ENCODE peak calls at places on chromosomes 16 and 17, in ten cellular contexts. One of them, this sample, is unnamed.

GRCh38 chr17:41654134-41654907 is 29.9 kb upstream of the KRT17 start:
- DNase-seq in adrenal gland: no peak
- DNase-seq in esophagus squamous epithelium: no peak
- DNase-seq in pancreas: no peak
- DNase-seq in left ventricle myocardium inferior: no peak
- DNase-seq in Panc1: no peak
- DNase-seq in left lung: peak; percentile 94
- DNase-seq in uterus: no peak
- DNase-seq in Peyer's patch: peak; percentile 98
- DNase-seq in astrocyte: no peak
- DNase-seq in this sample: peak; percentile 94

GRCh38 chr16:53973021-53973420 is 269.1 kb downstream of the FTO start:
- DNase-seq in astrocyte: no peak
- DNase-seq in adrenal gland: no peak
- DNase-seq in Peyer's patch: no peak
- DNase-seq in uterus: no peak
- DNase-seq in left ventricle myocardium inferior: peak; percentile 21
- DNase-seq in pancreas: no peak
- DNase-seq in Panc1: no peak
- DNase-seq in left lung: no peak
- DNase-seq in esophagus squamous epithelium: no peak
- DNase-seq in this sample: no peak

GRCh38 chr17:34486781-34487180 is 92.6 kb upstream of the TMEM132E start:
- DNase-seq in left ventricle myocardium inferior: no peak
- DNase-seq in uterus: no peak
- DNase-seq in pancreas: no peak
- DNase-seq in esophagus squamous epithelium: no peak
- DNase-seq in astrocyte: no peak
- DNase-seq in left lung: no peak
- DNase-seq in adrenal gland: no peak
- DNase-seq in Panc1: no peak
- DNase-seq in Peyer's patch: no peak
- DNase-seq in this sample: no peak

GRCh38 chr17:73476890-73477350 is 165.1 kb upstream of the CDC42EP4 start:
- DNase-seq in esophagus squamous epithelium: no peak
- DNase-seq in pancreas: no peak
- DNase-seq in left lung: no peak
- DNase-seq in left ventricle myocardium inferior: peak; percentile 62
- DNase-seq in Panc1: no peak
- DNase-seq in Peyer's patch: no peak
- DNase-seq in uterus: no peak
- DNase-seq in astrocyte: no peak
- DNase-seq in adrenal gland: no peak
- DNase-seq in this sample: no peak

GRCh38 chr17:82734987-82735866 is at the start of gene FN3K:
- DNase-seq in left lung: peak; percentile 87
- DNase-seq in astrocyte: peak; percentile 70
- DNase-seq in uterus: peak; percentile 68
- DNase-seq in adrenal gland: peak; percentile 89
- DNase-seq in left ventricle myocardium inferior: peak; percentile 73
- DNase-seq in Peyer's patch: peak; percentile 80
- DNase-seq in esophagus squamous epithelium: no peak
- DNase-seq in Panc1: no peak
- DNase-seq in pancreas: peak; percentile 86
- DNase-seq in this sample: peak; percentile 77

GRCh38 chr17:51601622-51602261 is 341.4 kb downstream of the UTP18 start:
- DNase-seq in Peyer's patch: no peak
- DNase-seq in uterus: no peak
- DNase-seq in left lung: no peak
- DNase-seq in pancreas: no peak
- DNase-seq in Panc1: no peak
- DNase-seq in astrocyte: no peak
- DNase-seq in adrenal gland: no peak
- DNase-seq in esophagus squamous epithelium: no peak
- DNase-seq in left ventricle myocardium inferior: no peak
- DNase-seq in this sample: no peak

GRCh38 chr16:28140788-28141618 is 70.8 kb downstream of the XPO6 start:
- DNase-seq in Peyer's patch: no peak
- DNase-seq in Panc1: no peak
- DNase-seq in adrenal gland: peak; percentile 13
- DNase-seq in esophagus squamous epithelium: no peak
- DNase-seq in astrocyte: no peak
- DNase-seq in left ventricle myocardium inferior: no peak
- DNase-seq in left lung: no peak
- DNase-seq in uterus: no peak
- DNase-seq in pancreas: no peak
- DNase-seq in this sample: no peak

GRCh38 chr17:83115832-83116231 is 36.4 kb downstream of the METRNL start:
- DNase-seq in astrocyte: no peak
- DNase-seq in esophagus squamous epithelium: no peak
- DNase-seq in pancreas: no peak
- DNase-seq in uterus: no peak
- DNase-seq in Panc1: no peak
- DNase-seq in Peyer's patch: no peak
- DNase-seq in left lung: peak; percentile 52
- DNase-seq in adrenal gland: no peak
- DNase-seq in left ventricle myocardium inferior: no peak
- DNase-seq in this sample: no peak

GRCh38 chr17:82655038-82655479 is 6.8 kb upstream of the WDR45B start:
- DNase-seq in left ventricle myocardium inferior: no peak
- DNase-seq in uterus: no peak
- DNase-seq in esophagus squamous epithelium: no peak
- DNase-seq in Panc1: no peak
- DNase-seq in left lung: peak; percentile 72
- DNase-seq in pancreas: no peak
- DNase-seq in Peyer's patch: peak; percentile 63
- DNase-seq in astrocyte: no peak
- DNase-seq in adrenal gland: peak; percentile 68
- DNase-seq in this sample: peak; percentile 66

GRCh38 chr17:49987681-49988441 is 7.2 kb downstream of the DLX3 start:
- DNase-seq in astrocyte: no peak
- DNase-seq in Panc1: no peak
- DNase-seq in adrenal gland: peak; percentile 41
- DNase-seq in left ventricle myocardium inferior: no peak
- DNase-seq in Peyer's patch: peak; percentile 38
- DNase-seq in esophagus squamous epithelium: no peak
- DNase-seq in uterus: no peak
- DNase-seq in pancreas: peak; percentile 56
- DNase-seq in left lung: no peak
- DNase-seq in this sample: no peak

GRCh38 chr17:48649741-48650140 is 23.6 kb upstream of the HOXB9 start:
- DNase-seq in pancreas: no peak
- DNase-seq in adrenal gland: no peak
- DNase-seq in Peyer's patch: no peak
- DNase-seq in Panc1: no peak
- DNase-seq in uterus: no peak
- DNase-seq in astrocyte: no peak
- DNase-seq in esophagus squamous epithelium: no peak
- DNase-seq in left lung: no peak
- DNase-seq in left ventricle myocardium inferior: no peak
- DNase-seq in this sample: no peak

GRCh38 chr17:45127583-45128300 is 4.6 kb downstream of the PLCD3 start:
- DNase-seq in esophagus squamous epithelium: no peak
- DNase-seq in uterus: peak; percentile 67
- DNase-seq in left ventricle myocardium inferior: peak; percentile 70
- DNase-seq in adrenal gland: peak; percentile 73
- DNase-seq in astrocyte: peak; percentile 48
- DNase-seq in Panc1: no peak
- DNase-seq in Peyer's patch: peak; percentile 84
- DNase-seq in pancreas: peak; percentile 56
- DNase-seq in left lung: peak; percentile 81
- DNase-seq in this sample: peak; percentile 93

GRCh38 chr17:45436161-45436560 is 3.5 kb upstream of the ARHGAP27 start:
- DNase-seq in uterus: no peak
- DNase-seq in adrenal gland: no peak
- DNase-seq in Peyer's patch: no peak
- DNase-seq in astrocyte: no peak
- DNase-seq in left ventricle myocardium inferior: no peak
- DNase-seq in esophagus squamous epithelium: no peak
- DNase-seq in left lung: peak; percentile 47
- DNase-seq in pancreas: peak; percentile 45
- DNase-seq in Panc1: no peak
- DNase-seq in this sample: no peak

GRCh38 chr17:75490173-75490743 is 25.1 kb downstream of the CASKIN2 start:
- DNase-seq in astrocyte: no peak
- DNase-seq in pancreas: peak; percentile 71
- DNase-seq in left ventricle myocardium inferior: no peak
- DNase-seq in adrenal gland: no peak
- DNase-seq in uterus: no peak
- DNase-seq in left lung: peak; percentile 61
- DNase-seq in Panc1: no peak
- DNase-seq in esophagus squamous epithelium: no peak
- DNase-seq in Peyer's patch: peak; percentile 84
- DNase-seq in this sample: peak; percentile 74

GRCh38 chr16:80029706-80030481 is 429.4 kb upstream of the MAF start:
- DNase-seq in adrenal gland: no peak
- DNase-seq in uterus: no peak
- DNase-seq in esophagus squamous epithelium: no peak
- DNase-seq in Peyer's patch: no peak
- DNase-seq in astrocyte: no peak
- DNase-seq in left lung: no peak
- DNase-seq in pancreas: no peak
- DNase-seq in left ventricle myocardium inferior: no peak
- DNase-seq in Panc1: no peak
- DNase-seq in this sample: no peak

GRCh38 chr16:75243667-75244224 is 7.7 kb downstream of the BCAR1 start:
- DNase-seq in astrocyte: no peak
- DNase-seq in Panc1: no peak
- DNase-seq in esophagus squamous epithelium: no peak
- DNase-seq in Peyer's patch: no peak
- DNase-seq in left lung: peak; percentile 73
- DNase-seq in left ventricle myocardium inferior: no peak
- DNase-seq in pancreas: no peak
- DNase-seq in adrenal gland: no peak
- DNase-seq in uterus: no peak
- DNase-seq in this sample: no peak

GRCh38 chr16:75246504-75247205 is 4.8 kb downstream of the BCAR1 start:
- DNase-seq in left ventricle myocardium inferior: no peak
- DNase-seq in Peyer's patch: no peak
- DNase-seq in Panc1: no peak
- DNase-seq in pancreas: no peak
- DNase-seq in uterus: no peak
- DNase-seq in adrenal gland: no peak
- DNase-seq in left lung: no peak
- DNase-seq in esophagus squamous epithelium: no peak
- DNase-seq in astrocyte: peak; percentile 88
- DNase-seq in this sample: no peak

GRCh38 chr16:75244844-75245758 is 6.3 kb downstream of the BCAR1 start:
- DNase-seq in adrenal gland: peak; percentile 85
- DNase-seq in astrocyte: peak; percentile 97
- DNase-seq in pancreas: peak; percentile 88
- DNase-seq in left ventricle myocardium inferior: peak; percentile 84
- DNase-seq in Peyer's patch: peak; percentile 75
- DNase-seq in esophagus squamous epithelium: no peak
- DNase-seq in uterus: peak; percentile 80
- DNase-seq in Panc1: peak; percentile 74
- DNase-seq in left lung: peak; percentile 90
- DNase-seq in this sample: peak; percentile 65

GRCh38 chr16:75241955-75242354 is 9.5 kb downstream of the BCAR1 start:
- DNase-seq in Peyer's patch: no peak
- DNase-seq in esophagus squamous epithelium: no peak
- DNase-seq in left lung: peak; percentile 69
- DNase-seq in Panc1: no peak
- DNase-seq in uterus: no peak
- DNase-seq in left ventricle myocardium inferior: no peak
- DNase-seq in astrocyte: no peak
- DNase-seq in adrenal gland: no peak
- DNase-seq in pancreas: no peak
- DNase-seq in this sample: no peak

DNA sequence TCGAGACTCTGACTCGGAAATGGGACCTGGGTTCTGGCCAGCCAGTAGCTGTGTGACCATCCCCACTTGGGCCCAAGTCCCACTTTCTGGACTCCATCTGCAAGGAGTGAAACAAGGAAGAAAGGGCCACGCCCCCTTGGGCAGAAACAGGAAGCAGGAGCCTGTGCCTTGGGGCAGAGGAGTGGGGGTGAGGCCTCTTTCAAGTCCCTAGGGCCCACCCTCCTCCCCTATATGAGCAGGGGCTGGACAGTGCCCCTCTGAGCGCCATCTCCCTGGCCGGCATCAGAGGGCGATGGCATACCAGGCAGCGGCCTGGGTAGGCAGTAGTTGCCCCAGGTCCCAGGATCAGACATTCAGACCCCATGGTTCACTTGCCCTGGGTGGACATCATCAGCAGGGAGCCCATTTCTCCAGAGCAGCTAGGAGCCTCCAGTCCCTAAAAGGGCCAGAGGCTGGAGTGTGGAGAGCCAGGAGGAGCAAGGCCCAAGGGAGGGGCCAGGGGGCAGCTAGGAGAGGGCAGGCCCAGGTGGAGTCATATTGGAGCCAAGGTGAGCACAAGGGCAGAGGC is 7.1 kb downstream of the BCAR1 start:
- DNase-seq in Peyer's patch: no peak
- DNase-seq in left lung: peak; percentile 60
- DNase-seq in astrocyte: peak; percentile 70
- DNase-seq in esophagus squamous epithelium: no peak
- DNase-seq in Panc1: no peak
- DNase-seq in adrenal gland: peak; percentile 57
- DNase-seq in left ventricle myocardium inferior: no peak
- DNase-seq in uterus: peak; percentile 66
- DNase-seq in pancreas: no peak
- DNase-seq in this sample: no peak
- H3K4me3 ChIP-seq in Peyer's patch: no peak overlapping the region
- H3K4me3 ChIP-seq in left lung: no peak overlapping the region
- H3K4me3 ChIP-seq in astrocyte: no peak overlapping the region
- H3K4me3 ChIP-seq in esophagus squamous epithelium: no peak overlapping the region
- H3K4me3 ChIP-seq in Panc1: no peak overlapping the region
- H3K4me3 ChIP-seq in adrenal gland: no peak overlapping the region
- H3K4me3 ChIP-seq in left ventricle myocardium inferior: peak overlapping the region; percentile 23
- H3K4me3 ChIP-seq in uterus: no peak overlapping the region
- H3K4me3 ChIP-seq in pancreas: no peak overlapping the region
- H3K4me3 ChIP-seq in this sample: no peak overlapping the region

GRCh38 chr16:88618182-88618955 is 20.0 kb upstream of the IL17C start:
- DNase-seq in uterus: no peak
- DNase-seq in left ventricle myocardium inferior: no peak
- DNase-seq in Peyer's patch: no peak
- DNase-seq in Panc1: no peak
- DNase-seq in astrocyte: no peak
- DNase-seq in esophagus squamous epithelium: no peak
- DNase-seq in pancreas: no peak
- DNase-seq in adrenal gland: no peak
- DNase-seq in left lung: no peak
- DNase-seq in this sample: peak; percentile 45
- H3K27ac ChIP-seq in uterus: no peak overlapping the region
- H3K27ac ChIP-seq in left ventricle myocardium inferior: peak overlapping the region; percentile 66
- H3K27ac ChIP-seq in Peyer's patch: peak overlapping the region; percentile 17
- H3K27ac ChIP-seq in Panc1: no peak overlapping the region
- H3K27ac ChIP-seq in astrocyte: no peak overlapping the region
- H3K27ac ChIP-seq in esophagus squamous epithelium: no peak overlapping the region
- H3K27ac ChIP-seq in pancreas: no peak overlapping the region
- H3K27ac ChIP-seq in adrenal gland: no peak overlapping the region
- H3K27ac ChIP-seq in left lung: no peak overlapping the region
- H3K27ac ChIP-seq in this sample: peak overlapping the region; percentile 83

GRCh38 chr16:14028207-14028606 is 42.9 kb upstream of the MRTFB start:
- DNase-seq in adrenal gland: no peak
- DNase-seq in Peyer's patch: no peak
- DNase-seq in pancreas: no peak
- DNase-seq in left ventricle myocardium inferior: no peak
- DNase-seq in esophagus squamous epithelium: no peak
- DNase-seq in left lung: no peak
- DNase-seq in astrocyte: no peak
- DNase-seq in Panc1: no peak
- DNase-seq in uterus: no peak
- DNase-seq in this sample: no peak
- H3K4me1 ChIP-seq in adrenal gland: no peaks in the 10 kb centered on the region
- H3K4me1 ChIP-seq in Peyer's patch: no peaks in the 10 kb centered on the region
- H3K4me1 ChIP-seq in pancreas: no peaks in the 10 kb centered on the region
- H3K4me1 ChIP-seq in left ventricle myocardium inferior: peaks cover 10% of the 10 kb centered on the region
- H3K4me1 ChIP-seq in esophagus squamous epithelium: no peaks in the 10 kb centered on the region
- H3K4me1 ChIP-seq in left lung: peaks cover 8% of the 10 kb centered on the region
- H3K4me1 ChIP-seq in astrocyte: no peaks in the 10 kb centered on the region
- H3K4me1 ChIP-seq in Panc1: no peaks in the 10 kb centered on the region
- H3K4me1 ChIP-seq in uterus: no peaks in the 10 kb centered on the region
- H3K4me1 ChIP-seq in this sample: no peaks in the 10 kb centered on the region

GRCh38 chr17:21452377-21453143 is 76.4 kb downstream of the KCNJ12 start:
- DNase-seq in left ventricle myocardium inferior: peak; percentile 49
- DNase-seq in pancreas: no peak
- DNase-seq in Panc1: no peak
- DNase-seq in esophagus squamous epithelium: no peak
- DNase-seq in astrocyte: peak; percentile 55
- DNase-seq in left lung: peak; percentile 80
- DNase-seq in uterus: peak; percentile 49
- DNase-seq in adrenal gland: peak; percentile 59
- DNase-seq in Peyer's patch: no peak
- DNase-seq in this sample: peak; percentile 58
- H3K4me3 ChIP-seq in left ventricle myocardium inferior: peak overlapping the region; percentile 65
- H3K4me3 ChIP-seq in pancreas: no peak overlapping the region
- H3K4me3 ChIP-seq in Panc1: no peak overlapping the region
- H3K4me3 ChIP-seq in esophagus squamous epithelium: no peak overlapping the region
- H3K4me3 ChIP-seq in astrocyte: peak overlapping the region; percentile 45
- H3K4me3 ChIP-seq in left lung: no peak overlapping the region
- H3K4me3 ChIP-seq in uterus: no peak overlapping the region
- H3K4me3 ChIP-seq in adrenal gland: no peak overlapping the region
- H3K4me3 ChIP-seq in Peyer's patch: peak overlapping the region; percentile 13
- H3K4me3 ChIP-seq in this sample: no peak overlapping the region

This sample was measured in colonic mucosa.